ENCODE peak calls at places on chromosomes 11 and 22, in eight cellular contexts. A is HCEC 1CT; J is activated naive CD8-positive, alpha-beta T cell treated with anti-CD3 and anti-CD28 coated beads, Interleukin-2, amount 50 U/mL, for 16 hours; I is iPS DF 19.7; H is stimulated activated CD4-positive, alpha-beta T cell treated with anti-CD3 and anti-CD28 coated beads, Interleukin-15, amount 100 ng/mL, for 24 hours; F is activated CD4-positive, alpha-beta T cell treated with anti-CD3 and anti-CD28 coated beads, Interleukin-2, amount 50 U/mL, for 48 hours; S is LoVo; X is NCI-H510A treated with DMSO at 0.1 percent for 48 hours. D is an unnamed sample.

GRCh38 chr22:25451480-25452114 is 112.9 kb upstream of the GRK3 start:
- DNase-seq in F (no peak), J (no peak), H (no peak), X (no peak), S (no peak), I (no peak), A (no peak), D (no peak)

GRCh38 chr11:36231300-36231699 is 57.9 kb downstream of the COMMD9 start:
- DNase-seq in A (peak; percentile 61), J (no peak), X (no peak), S (no peak), F (no peak), H (no peak), I (no peak), D (no peak)

GRCh38 chr11:82080160-82080559 is 653.5 kb downstream of the FAM181B start:
- DNase-seq in X (no peak), F (no peak), I (no peak), H (no peak), J (no peak), S (no peak), A (no peak), D (no peak)

GRCh38 chr11:27150098-27150497 is 109.5 kb downstream of the BBOX1 start:
- DNase-seq in I (no peak), A (no peak), X (no peak), S (no peak), H (no peak), J (no peak), F (no peak), D (no peak)

GRCh38 chr11:111414267-111414931 is 35.3 kb upstream of the POU2AF1 start:
- DNase-seq in A (no peak), I (no peak), H (peak; percentile 30), X (no peak), S (no peak), F (no peak), J (no peak), D (no peak)

GRCh38 chr11:2518112-2518982 is 73.5 kb downstream of the KCNQ1 start:
- DNase-seq in A (no peak), F (no peak), H (no peak), J (no peak), I (no peak), S (no peak), X (no peak), D (no peak)

GRCh38 chr11:16555956-16556355 is 182.5 kb upstream of the C11orf58 start:
- DNase-seq in F (no peak), A (no peak), H (no peak), S (no peak), X (no peak), J (no peak), I (no peak), D (no peak)

GRCh38 chr22:45929649-45930048 is 47.3 kb downstream of the WNT7B start:
- DNase-seq in I (no peak), H (no peak), A (no peak), J (no peak), F (no peak), S (no peak), X (no peak), D (no peak)

GRCh38 chr22:41555325-41555724 is 5.5 kb upstream of the CSDC2 start:
- DNase-seq in J (no peak), A (no peak), F (no peak), X (peak; percentile 9), S (no peak), H (no peak), I (no peak), D (no peak)

GRCh38 chr22:38704568-38705234 is 1.0 kb upstream of the GTPBP1 start:
- DNase-seq in A (no peak), I (no peak), S (no peak), J (no peak), X (no peak), F (no peak), H (no peak), D (no peak)

GRCh38 chr11:62573006-62573591 is 592 bp downstream of the EEF1G start:
- DNase-seq in S (no peak), I (no peak), J (no peak), F (no peak), H (peak; percentile 32), A (peak; percentile 23), X (peak; percentile 22), D (no peak)

GRCh38 chr22:17086301-17086700 is 1.5 kb downstream of the IL17RA start:
- DNase-seq in F (peak; percentile 17), X (no peak), S (no peak), H (peak; percentile 26), J (no peak), A (no peak), I (no peak), D (no peak)

GRCh38 chr11:33635161-33635560 is 65.5 kb downstream of the C11orf91 start:
- DNase-seq in F (no peak), A (no peak), X (no peak), S (no peak), I (no peak), J (no peak), H (no peak), D (no peak)

GRCh38 chr11:47551086-47551485 is 1.8 kb downstream of the CELF1 start:
- DNase-seq in H (no peak), X (no peak), J (no peak), F (no peak), I (no peak), A (peak; percentile 50), S (peak; percentile 42), D (no peak)

GRCh38 chr22:27454807-27455450 is 346.6 kb downstream of the MN1 start:
- DNase-seq in X (no peak), A (no peak), S (no peak), I (no peak), F (no peak), J (no peak), H (no peak), D (no peak)

GRCh38 chr22:23603266-23603665 is 23.2 kb upstream of the IGLL1 start:
- DNase-seq in S (no peak), I (no peak), A (no peak), J (no peak), H (no peak), X (no peak), F (no peak), D (no peak)

GRCh38 chr22:44850946-44851345 is 98.6 kb downstream of the ARHGAP8 start:
- DNase-seq in I (no peak), A (no peak), J (no peak), S (no peak), X (no peak), F (no peak), H (no peak), D (no peak)

GRCh38 chr11:118258410-118258809 is 5.7 kb downstream of the MPZL2 start:
- DNase-seq in S (no peak), J (no peak), I (no peak), A (peak; percentile 3), F (no peak), H (peak; percentile 24), X (no peak), D (no peak)

GRCh38 chr11:95065336-95065735 is 1.4 kb upstream of the SRSF8 start:
- DNase-seq in H (no peak), I (no peak), J (no peak), F (no peak), A (no peak), X (peak; percentile 2), S (no peak), D (no peak)

GRCh38 chr11:76623171-76623883 is 47.2 kb downstream of the LRRC32 start:
- DNase-seq in S (no peak), J (no peak), A (peak; percentile 80), I (no peak), X (no peak), F (no peak), H (no peak), D (no peak)

GRCh38 chr11:126853732-126854131 is 146.8 kb downstream of the KIRREL3 start:
- DNase-seq in H (no peak), A (peak; percentile 15), F (no peak), J (no peak), S (no peak), X (no peak), I (no peak), D (no peak)

GRCh38 chr22:39907035-39907434 is 6.2 kb downstream of the GRAP2 start:
- DNase-seq in F (peak; percentile 50), S (no peak), J (no peak), A (no peak), H (peak; percentile 63), X (no peak), I (no peak), D (no peak)

GRCh38 chr22:49983148-49984042 is 22.8 kb downstream of the PIM3 start:
- DNase-seq in S (no peak), X (no peak), H (peak; percentile 47), F (no peak), J (no peak), I (no peak), A (no peak), D (no peak)

GRCh38 chr11:72012897-72013721 is 14.4 kb downstream of the IL18BP start:
- DNase-seq in H (no peak), F (no peak), J (no peak), A (no peak), I (no peak), S (no peak), X (no peak), D (no peak)

GRCh38 chr22:17910561-17911311 is 113.6 kb downstream of the MICAL3 start:
- DNase-seq in A (peak; percentile 82), S (no peak), X (no peak), I (no peak), F (no peak), J (no peak), H (no peak), D (no peak)

GRCh38 chr22:35355744-35356420 is 25.0 kb upstream of the HMOX1 start:
- DNase-seq in A (peak; percentile 14), S (no peak), H (no peak), J (no peak), I (no peak), F (no peak), X (no peak), D (no peak)

GRCh38 chr11:13061294-13061990 is 52.3 kb downstream of the RASSF10 start:
- DNase-seq in S (no peak), H (no peak), F (no peak), A (no peak), I (no peak), X (no peak), J (no peak), D (no peak)

GRCh38 chr22:26646158-26646557 is 11.2 kb upstream of the MIAT start:
- DNase-seq in J (no peak), I (no peak), H (no peak), F (no peak), A (peak; percentile 48), X (no peak), S (no peak), D (no peak)

GRCh38 chr11:47185305-47186075 is 744 bp downstream of the PACSIN3 start:
- DNase-seq in H (peak; percentile 30), X (no peak), F (peak; percentile 16), J (no peak), S (peak; percentile 38), I (no peak), A (peak; percentile 40), D (no peak)

GRCh38 chr11:124867700-124868099 is 2.5 kb downstream of the ROBO3 start:
- DNase-seq in F (no peak), I (no peak), S (no peak), A (peak; percentile 51), X (no peak), J (no peak), H (peak; percentile 40), D (no peak)

GRCh38 chr11:129702410-129703390 is 112.9 kb upstream of the TMEM45B start:
- DNase-seq in X (no peak), F (no peak), J (no peak), H (no peak), A (no peak), I (no peak), S (no peak), D (no peak)

GRCh38 chr22:44486538-44486937 is 11.5 kb downstream of the RTL6 start:
- DNase-seq in H (no peak), S (no peak), F (no peak), J (no peak), X (no peak), A (no peak), I (no peak), D (no peak)